ENCODE peak calls at places on chromosomes 3 and 15, in six cellular contexts. S, G, U, L, Z and Q are unnamed samples.

GRCh38 chr3:181457190-181457589 is 254.5 kb upstream of the SOX2 start:
- DNase-seq in L (no peak), U (no peak), G (no peak), S (no peak), Z (peak; percentile 69), Q (no peak)

GRCh38 chr3:71542548-71543370 is 40.8 kb downstream of the FOXP1 start:
- DNase-seq in L (peak; percentile 90), S (peak; percentile 91), Z (peak; percentile 94), U (peak; percentile 91), G (peak; percentile 69), Q (peak; percentile 67)

GRCh38 chr3:181739628-181740027 is 27.9 kb downstream of the SOX2 start:
- DNase-seq in L (no peak), G (no peak), U (no peak), Z (peak; percentile 13), S (no peak), Q (no peak)

GRCh38 chr15:59273266-59273665 is 66.6 kb downstream of the LDHAL6B start:
- DNase-seq in L (no peak), Z (no peak), G (no peak), U (no peak), S (no peak), Q (no peak)

GRCh38 chr3:163056874-163057497 is 1560.4 kb downstream of the OTOL1 start:
- DNase-seq in G (no peak), Z (no peak), S (no peak), L (no peak), U (no peak), Q (no peak)

GRCh38 chr15:99365232-99365631 is 114.0 kb downstream of the LRRC28 start:
- DNase-seq in G (no peak), Z (no peak), S (no peak), U (no peak), L (no peak), Q (no peak)

GRCh38 chr15:56425976-56426375 is 39.0 kb downstream of the MNS1 start:
- DNase-seq in L (no peak), U (no peak), S (no peak), G (no peak), Z (no peak), Q (no peak)

GRCh38 chr3:123031051-123031450 is 3.5 kb upstream of the SEMA5B start:
- DNase-seq in Z (no peak), S (no peak), G (no peak), L (no peak), U (no peak), Q (no peak)

GRCh38 chr3:151135548-151136337 is 50.3 kb downstream of the MED12L start:
- DNase-seq in L (no peak), S (no peak), Z (no peak), G (no peak), U (peak; percentile 31), Q (no peak)

GRCh38 chr3:55489804-55490132 is 2.7 kb upstream of the WNT5A start:
- DNase-seq in Z (no peak), S (no peak), G (no peak), L (no peak), U (no peak), Q (no peak)

GRCh38 chr3:188788621-188789081 is 383.1 kb upstream of the TPRG1 start:
- DNase-seq in G (no peak), S (no peak), U (no peak), L (no peak), Z (peak; percentile 98), Q (no peak)

GRCh38 chr3:4401441-4401840 is 65.6 kb downstream of the SUMF1 start:
- DNase-seq in U (no peak), L (no peak), Z (no peak), G (no peak), S (no peak), Q (no peak)

GRCh38 chr15:35393403-35393802 is 152.6 kb downstream of the DPH6 start:
- DNase-seq in S (no peak), G (no peak), U (no peak), L (no peak), Z (no peak), Q (no peak)

GRCh38 chr3:56761887-56762605 is 39.7 kb downstream of the ARHGEF3 start:
- DNase-seq in S (no peak), G (no peak), U (no peak), L (no peak), Z (peak; percentile 64), Q (no peak)

GRCh38 chr3:56754753-56755365 is 46.9 kb downstream of the ARHGEF3 start:
- DNase-seq in G (no peak), U (peak; percentile 41), L (no peak), S (no peak), Z (no peak), Q (no peak)

GRCh38 chr3:56761023-56761422 is 40.7 kb downstream of the ARHGEF3 start:
- DNase-seq in L (no peak), S (no peak), Z (no peak), U (no peak), G (no peak), Q (no peak)

GRCh38 chr3:56759532-56759931 is 42.2 kb downstream of the ARHGEF3 start:
- DNase-seq in S (no peak), U (no peak), G (no peak), Z (no peak), L (no peak), Q (no peak)

GRCh38 chr3:56758539-56758981 is 43.2 kb downstream of the ARHGEF3 start:
- DNase-seq in G (no peak), U (no peak), Z (peak; percentile 93), L (no peak), S (no peak), Q (no peak)
- H3K4me1 ChIP-seq in G (peaks cover 42% of the 10 kb centered on the region), U (peaks cover 49% of the 10 kb centered on the region), Z (peaks cover 13% of the 10 kb centered on the region), L (peaks cover 42% of the 10 kb centered on the region), S (peaks cover 11% of the 10 kb centered on the region), Q (no peaks in the 10 kb centered on the region)

DNA sequence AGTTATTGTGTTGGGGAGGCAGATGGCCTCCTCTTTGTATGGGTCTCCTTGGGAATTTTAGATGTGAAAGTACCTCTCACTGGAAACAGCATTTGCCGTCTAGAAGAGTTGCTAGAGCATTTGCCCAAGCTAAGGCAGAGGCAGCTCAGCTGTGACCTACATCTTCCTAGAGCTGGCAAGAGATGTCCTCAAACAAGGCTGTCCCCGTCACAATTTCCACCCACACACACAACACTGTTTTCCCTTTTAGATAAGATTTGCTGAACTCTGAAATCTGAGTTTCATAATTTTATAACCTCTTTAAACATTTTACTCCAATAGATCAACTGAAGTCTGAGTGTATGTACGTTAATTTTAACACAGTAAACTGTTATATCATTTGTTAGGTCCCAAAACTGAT is 352.6 kb downstream of the EPHB1 start:
- DNase-seq in L (no peak), G (peak; percentile 16), U (peak; percentile 31), Z (no peak), S (no peak), Q (no peak)
- H3K27ac ChIP-seq in L (peak overlapping the region; percentile 39), G (peak overlapping the region; percentile 81), U (no peak overlapping the region), Z (no peak overlapping the region), S (no peak overlapping the region), Q (no peak overlapping the region)

GRCh38 chr15:80709542-80709941 is 14.4 kb downstream of the ABHD17C start:
- DNase-seq in S (no peak), U (no peak), L (peak; percentile 75), G (no peak), Z (no peak), Q (no peak)

GRCh38 chr15:80712956-80713355 is 17.8 kb downstream of the ABHD17C start:
- DNase-seq in U (no peak), G (no peak), Z (no peak), S (no peak), L (no peak), Q (no peak)

GRCh38 chr15:80706161-80706560 is 11.1 kb downstream of the ABHD17C start:
- DNase-seq in U (no peak), Z (no peak), S (no peak), G (no peak), L (no peak), Q (no peak)

GRCh38 chr15:80711886-80712285 is 16.8 kb downstream of the ABHD17C start:
- DNase-seq in S (no peak), U (no peak), Z (no peak), G (no peak), L (no peak), Q (no peak)

DNA sequence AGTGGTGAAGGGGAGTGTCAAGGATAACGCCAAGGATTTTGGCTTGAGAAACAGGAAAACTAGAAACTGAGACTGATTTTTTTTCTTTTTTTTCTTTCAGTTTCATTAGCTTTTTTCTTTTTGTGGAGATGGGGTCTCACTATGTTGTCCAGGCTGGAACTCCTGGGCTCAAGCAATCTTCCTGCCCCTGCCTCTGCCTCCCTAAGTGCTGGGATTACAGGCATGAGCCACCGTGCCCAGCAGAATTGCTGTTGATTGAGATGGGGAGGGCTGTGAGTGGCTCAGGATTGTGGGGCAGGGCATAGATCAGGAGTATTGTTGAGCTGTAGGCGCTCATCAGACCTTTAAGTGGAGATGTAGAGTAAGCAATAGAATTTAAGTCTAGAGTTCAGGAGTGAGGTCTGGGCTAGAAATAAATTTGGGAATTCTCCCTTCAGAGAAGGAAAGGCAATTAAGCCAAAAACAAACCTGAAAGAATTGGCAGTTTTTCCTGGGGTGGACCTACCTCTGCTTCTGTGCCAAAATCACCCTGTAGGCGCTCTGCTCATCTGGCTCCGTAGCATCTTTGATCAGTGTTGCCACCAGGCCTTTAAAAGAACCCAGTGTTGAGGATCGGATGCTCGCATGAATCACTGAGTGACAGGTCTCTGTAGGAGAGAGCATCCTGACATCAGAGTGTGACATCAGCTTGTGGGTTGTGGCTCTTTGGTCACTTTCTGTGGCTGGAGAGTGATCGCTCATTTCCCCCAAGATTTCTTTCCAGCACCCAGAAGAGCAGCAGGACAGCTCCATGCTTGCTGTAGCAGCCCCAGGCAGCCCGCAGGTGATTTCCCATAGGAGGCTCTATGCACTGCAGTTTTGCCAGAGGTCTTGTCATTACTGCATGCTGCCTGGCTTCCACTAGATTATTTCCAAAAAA is 15.8 kb downstream of the ABHD17C start:
- DNase-seq in G (no peak), S (no peak), U (no peak), L (no peak), Z (peak; percentile 41), Q (no peak)
- H3K4me1 ChIP-seq in G (no peaks in the 10 kb centered on the region), S (no peaks in the 10 kb centered on the region), U (no peaks in the 10 kb centered on the region), L (peaks cover 6% of the 10 kb centered on the region), Z (no peaks in the 10 kb centered on the region), Q (no peaks in the 10 kb centered on the region)

GRCh38 chr15:90060797-90061196 is 41.5 kb downstream of the IDH2 start:
- DNase-seq in G (peak; percentile 44), L (no peak), S (no peak), U (no peak), Z (no peak), Q (no peak)

GRCh38 chr15:90055182-90055581 is 47.1 kb downstream of the IDH2 start:
- DNase-seq in U (no peak), S (no peak), L (no peak), Z (no peak), G (no peak), Q (no peak)

GRCh38 chr15:90059208-90059985 is 42.9 kb downstream of the IDH2 start:
- DNase-seq in L (no peak), U (peak; percentile 88), S (peak; percentile 86), Z (no peak), G (peak; percentile 39), Q (no peak)

GRCh38 chr15:90054618-90055097 is 47.6 kb downstream of the IDH2 start:
- DNase-seq in U (no peak), Z (no peak), G (no peak), S (no peak), L (no peak), Q (no peak)

DNA sequence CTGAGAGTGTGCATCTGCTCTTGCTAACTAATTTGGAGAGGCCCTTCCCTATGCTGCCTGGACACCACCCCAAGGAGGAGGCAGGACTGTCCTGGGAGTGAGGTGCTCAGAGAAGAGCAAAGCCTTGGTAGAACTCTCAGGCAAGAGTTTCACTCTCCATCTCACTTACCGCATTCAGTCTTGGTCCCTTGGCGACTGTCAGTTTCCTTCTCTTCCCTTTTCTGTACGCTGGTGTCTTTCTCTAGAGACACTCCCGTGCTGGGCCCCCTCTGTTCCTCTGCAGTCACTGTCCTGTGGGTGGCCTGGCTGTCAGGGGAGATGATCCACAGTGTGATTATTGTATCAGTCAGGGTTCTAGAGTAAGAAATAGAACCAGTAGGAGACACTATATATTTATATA is 44.0 kb downstream of the IDH2 start:
- DNase-seq in S (no peak), U (no peak), L (no peak), Z (no peak), G (no peak), Q (no peak)
- H3K27ac ChIP-seq in S (no peak overlapping the region), U (peak overlapping the region; percentile 90), L (no peak overlapping the region), Z (no peak overlapping the region), G (no peak overlapping the region), Q (no peak overlapping the region)